ENCODE peak calls at places on chromosomes 13 and 19, in seven cellular contexts. H, Q, B, Z, R, L and M are unnamed samples.

GRCh38 chr19:35318679-35319448 is 10.1 kb upstream of the CD22 start:
- DNase-seq in R (no peak), H (no peak), B (peak), L (peak), Q (no peak), Z (no peak), M (peak)

GRCh38 chr13:52862358-52863206 is 14.1 kb upstream of the PCDH8 start:
- DNase-seq in H (no peak), R (no peak), L (no peak), Z (no peak), Q (no peak), B (peak), M (no peak)

GRCh38 chr13:92948034-92948433 is 278.6 kb upstream of the GPC6 start:
- DNase-seq in L (no peak), B (no peak), Z (no peak), R (no peak), Q (no peak), H (no peak), M (no peak)

GRCh38 chr13:113846639-113847318 is 17.1 kb downstream of the GAS6 start:
- DNase-seq in Q (no peak), H (no peak), Z (no peak), B (no peak), R (no peak), L (no peak), M (no peak)

GRCh38 chr13:52405767-52406494 is at the start of gene THSD1:
- DNase-seq in Z (peak), B (peak), H (no peak), L (peak), Q (no peak), R (peak), M (peak)

GRCh38 chr13:46641274-46642081 is 88.5 kb downstream of the LRCH1 start:
- DNase-seq in R (no peak), Q (no peak), B (no peak), L (peak), H (no peak), Z (no peak), M (no peak)

GRCh38 chr19:48752511-48753365 is at the start of gene FUT1:
- DNase-seq in R (peak), H (peak), Q (no peak), B (peak), Z (peak), L (no peak), M (no peak)

GRCh38 chr13:108895220-108895704 is 265.9 kb downstream of the MYO16 start:
- DNase-seq in Z (no peak), B (no peak), R (no peak), Q (no peak), H (peak), L (peak), M (no peak)